ENCODE peak calls at places on chromosomes 1 and 21, in seven cellular contexts. U is mesothelial cell of epicardium; Q is SW480; D is activated CD4-positive, alpha-beta T cell treated with anti-CD3 and anti-CD28 coated beads, Interleukin-2, amount 50 U/mL, for 1 hour; L is Right ventricle myocardium superior; V is T-helper 17 cell; M is Peyer's patch. K is an unnamed sample.

GRCh38 chr21:35281946-35282345 is 232.8 kb upstream of the RUNX1 start:
- DNase-seq in U (no peak), Q (no peak), D (no peak), L (no peak), V (no peak), M (no peak), K (no peak)

GRCh38 chr1:91704746-91705145 is 181.2 kb downstream of the TGFBR3 start:
- DNase-seq in U (no peak), Q (no peak), D (no peak), L (no peak), V (no peak), M (no peak), K (no peak)

GRCh38 chr1:21631944-21632887 is 36.9 kb downstream of the RAP1GAP start:
- DNase-seq in U (no peak), Q (peak), D (no peak), L (no peak), V (no peak), M (no peak), K (no peak)

GRCh38 chr1:212500986-212501385 is 68.3 kb downstream of the NENF start:
- DNase-seq in U (no peak), Q (no peak), D (no peak), L (no peak), V (no peak), M (no peak), K (no peak)

GRCh38 chr1:166167395-166167922 is 658 bp upstream of the FAM78B start:
- DNase-seq in U (no peak), Q (peak), D (no peak), L (no peak), V (no peak), M (no peak), K (no peak)

GRCh38 chr1:183841950-183842816 is 37.3 kb downstream of the RGL1 start:
- DNase-seq in U (no peak), Q (peak), D (peak), L (peak), V (no peak), M (no peak), K (peak)

GRCh38 chr1:100234432-100234831 is 15.2 kb downstream of the DBT start:
- DNase-seq in U (no peak), Q (no peak), D (no peak), L (no peak), V (no peak), M (no peak), K (no peak)

GRCh38 chr1:221725683-221726330 is 16.1 kb downstream of the DUSP10 start:
- DNase-seq in U (no peak), Q (no peak), D (no peak), L (no peak), V (no peak), M (no peak), K (no peak)

GRCh38 chr1:112866151-112866550 is 89.8 kb downstream of the SLC16A1 start:
- DNase-seq in U (no peak), Q (peak), D (no peak), L (no peak), V (no peak), M (no peak), K (no peak)

GRCh38 chr1:178311164-178311563 is 185.6 kb downstream of the CLEC20A start:
- DNase-seq in U (no peak), Q (no peak), D (no peak), L (no peak), V (no peak), M (no peak), K (no peak)

GRCh38 chr1:34924759-34925555 is 4.5 kb downstream of the DLGAP3 start:
- DNase-seq in U (peak), Q (peak), D (peak), L (peak), V (no peak), M (no peak), K (peak)

K was measured in SK-MEL-5.